ENCODE peak calls at places on chromosomes 12 and 14, in seven cellular contexts. D is uterus, F is bronchial epithelial cell, J is fibroblast of lung, X is fibroblast of mammary gland, O is left lung, R is progenitor cell of endocrine pancreas. W is an unnamed sample.

GRCh38 chr14:70808023-70808401 is 1.3 kb downstream of the MAP3K9 start:
- DNase-seq in X (no peak), D (no peak), J (peak; percentile 22), F (peak; percentile 58), O (no peak), R (no peak), W (no peak)

GRCh38 chr14:67532998-67533753 is at the start of gene PLEKHH1:
- DNase-seq in X (peak; percentile 61), D (peak; percentile 59), R (peak; percentile 76), O (peak; percentile 93), F (peak; percentile 65), J (peak; percentile 78), W (peak; percentile 88)

GRCh38 chr12:103858953-103859601 is 18.0 kb upstream of the NT5DC3 start:
- DNase-seq in R (no peak), J (peak; percentile 99), D (peak; percentile 84), O (no peak), F (peak; percentile 99), X (peak; percentile 94), W (no peak)

GRCh38 chr14:68886109-68886434 is 93.0 kb downstream of the ACTN1 start:
- DNase-seq in J (no peak), D (no peak), X (no peak), O (no peak), F (no peak), R (no peak), W (no peak)

GRCh38 chr14:68603682-68604360 is 189.0 kb downstream of the ZFP36L1 start:
- DNase-seq in O (no peak), J (no peak), X (no peak), D (no peak), R (no peak), F (no peak), W (no peak)

GRCh38 chr14:69637503-69638030 is 26.2 kb downstream of the SUSD6 start:
- DNase-seq in D (no peak), X (no peak), R (no peak), O (no peak), F (no peak), J (no peak), W (peak; percentile 97)

GRCh38 chr14:34596891-34597290 is 33.1 kb downstream of the SNX6 start:
- DNase-seq in R (no peak), O (no peak), F (no peak), X (no peak), J (no peak), D (no peak), W (peak; percentile 14)

GRCh38 chr12:121934318-121934682 is 15.9 kb downstream of the CFAP251 start:
- DNase-seq in J (no peak), D (no peak), O (no peak), F (no peak), X (no peak), R (no peak), W (no peak)

GRCh38 chr12:20578142-20578541 is 117.0 kb upstream of the SLCO1C1 start:
- DNase-seq in O (no peak), D (no peak), J (no peak), R (no peak), F (no peak), X (no peak), W (no peak)

GRCh38 chr12:113142886-113143329 is 6.6 kb upstream of the CFAP73 start:
- DNase-seq in O (no peak), X (no peak), J (no peak), F (no peak), D (no peak), R (no peak), W (no peak)

GRCh38 chr14:72024043-72024407 is 91.8 kb downstream of the RGS6 start:
- DNase-seq in R (no peak), F (peak; percentile 35), X (peak; percentile 35), O (no peak), D (no peak), J (peak; percentile 8), W (no peak)

GRCh38 chr14:70954068-70954467 is 46.8 kb downstream of the PCNX1 start:
- DNase-seq in R (no peak), J (no peak), D (no peak), O (no peak), F (no peak), X (no peak), W (no peak)

GRCh38 chr14:76775695-76776305 is 14.5 kb downstream of the VASH1 start:
- DNase-seq in D (peak; percentile 16), R (no peak), F (no peak), J (no peak), O (no peak), X (no peak), W (no peak)

GRCh38 chr14:22982013-22982476 is 306 bp downstream of the AJUBA start:
- DNase-seq in J (no peak), F (no peak), R (no peak), D (no peak), X (no peak), O (no peak), W (peak; percentile 29)

GRCh38 chr14:97013878-97014277 is 216.7 kb downstream of the VRK1 start:
- DNase-seq in D (no peak), X (no peak), O (no peak), R (no peak), J (no peak), F (no peak), W (no peak)

GRCh38 chr14:97005908-97006307 is 208.7 kb downstream of the VRK1 start:
- DNase-seq in D (no peak), R (no peak), J (no peak), O (no peak), F (no peak), X (no peak), W (no peak)

DNA sequence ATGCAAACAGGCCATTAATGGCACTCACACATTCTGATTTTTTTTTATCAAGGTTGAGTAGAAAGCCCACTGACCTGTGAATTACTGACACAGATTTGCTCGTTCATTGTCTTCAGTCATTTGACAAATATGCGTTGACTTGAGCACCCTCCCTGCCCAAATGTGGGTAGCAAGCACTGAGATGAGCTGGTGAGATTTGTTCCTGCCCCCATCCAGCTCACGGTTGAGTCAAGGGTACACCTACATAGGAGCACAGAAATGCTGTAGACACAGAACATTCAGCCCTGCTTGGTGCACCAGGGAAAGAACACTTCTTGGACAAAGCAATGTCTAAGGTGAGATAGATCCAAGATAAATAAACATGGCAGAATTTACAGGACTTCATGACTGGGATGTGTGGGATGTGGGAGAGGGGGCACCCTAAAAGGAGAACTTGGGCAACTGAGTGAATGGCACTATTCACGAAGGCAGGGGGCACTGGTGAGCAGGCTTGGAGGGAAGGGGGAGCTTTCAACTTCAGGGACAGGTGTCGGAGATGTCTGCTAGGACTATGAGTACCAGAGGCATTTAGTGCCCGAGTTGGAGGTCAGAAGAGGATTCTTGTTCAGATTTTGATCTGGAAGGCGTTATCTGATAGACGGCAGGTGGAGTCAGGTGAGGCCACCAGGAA is 213.4 kb downstream of the VRK1 start:
- DNase-seq in R (no peak), J (no peak), O (no peak), X (no peak), D (no peak), F (no peak), W (no peak)
- TF ChIP-seq CTCF in R (peak; percentile 25), J (no peak), O (no peak), X (no peak), D (no peak), F (no peak), W (no peak)

GRCh38 chr12:21992823-21993222 is 51.6 kb upstream of the ABCC9 start:
- DNase-seq in X (peak; percentile 15), R (no peak), O (no peak), F (no peak), J (no peak), D (no peak), W (no peak)

GRCh38 chr12:21987786-21988185 is 46.6 kb upstream of the ABCC9 start:
- DNase-seq in D (no peak), F (no peak), J (no peak), R (no peak), X (no peak), O (no peak), W (no peak)

GRCh38 chr12:21988619-21989018 is 47.4 kb upstream of the ABCC9 start:
- DNase-seq in D (no peak), F (no peak), R (no peak), J (no peak), O (no peak), X (no peak), W (no peak)

GRCh38 chr12:21991526-21991925 is 50.3 kb upstream of the ABCC9 start:
- DNase-seq in X (no peak), O (no peak), F (no peak), D (no peak), J (no peak), R (no peak), W (no peak)

DNA sequence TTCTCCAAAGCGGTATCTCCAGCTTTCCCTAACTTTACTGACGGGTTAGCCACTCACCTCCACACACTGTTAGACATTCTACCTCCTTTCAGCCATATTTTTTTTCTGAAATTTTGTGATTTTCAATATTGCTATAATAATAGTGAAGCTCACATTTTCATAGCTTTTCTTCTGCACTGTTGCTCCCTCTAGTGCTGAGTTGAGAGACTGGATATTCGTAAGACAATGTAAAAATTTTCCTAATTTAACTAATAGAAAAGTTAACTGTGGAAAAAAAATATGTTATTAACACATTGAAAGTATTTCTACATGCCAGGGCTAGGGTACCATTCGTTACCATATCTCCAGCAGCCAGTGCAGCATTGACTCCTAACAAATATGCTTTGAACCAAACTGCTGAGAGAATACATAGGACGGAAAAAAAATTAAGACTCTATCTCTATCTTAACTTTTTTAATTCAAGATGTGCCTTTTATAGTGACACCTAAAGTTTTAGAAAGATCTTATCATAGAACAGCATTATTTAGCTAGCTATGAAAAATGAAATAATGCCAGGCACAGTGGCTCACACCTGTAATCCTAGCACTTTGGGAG is 48.7 kb upstream of the ABCC9 start:
- DNase-seq in X (peak; percentile 62), D (no peak), R (no peak), J (peak; percentile 25), O (no peak), F (peak; percentile 46), W (no peak)
- TF ChIP-seq CTCF in X (peak; percentile 64), D (peak; percentile 73), R (peak; percentile 75), J (peak; percentile 64), O (peak; percentile 33), F (peak; percentile 35), W (peak; percentile 58)

GRCh38 chr12:865614-866013 is 83.9 kb downstream of the RAD52 start:
- DNase-seq in O (no peak), R (no peak), D (no peak), F (no peak), X (no peak), J (no peak), W (no peak)

GRCh38 chr12:873954-874353 is 75.5 kb downstream of the RAD52 start:
- DNase-seq in F (peak; percentile 68), J (no peak), D (no peak), R (no peak), X (peak; percentile 22), O (no peak), W (no peak)

GRCh38 chr12:870378-870777 is 79.1 kb downstream of the RAD52 start:
- DNase-seq in D (no peak), O (no peak), R (no peak), X (no peak), F (no peak), J (no peak), W (no peak)

GRCh38 chr12:867905-868304 is 81.6 kb downstream of the RAD52 start:
- DNase-seq in R (no peak), X (no peak), D (no peak), J (no peak), F (no peak), O (no peak), W (no peak)

GRCh38 chr12:868722-869121 is 80.8 kb downstream of the RAD52 start:
- DNase-seq in F (no peak), J (no peak), O (no peak), D (no peak), X (no peak), R (no peak), W (no peak)
- TF ChIP-seq CTCF in F (no peak), J (peak; percentile 13), O (no peak), D (no peak), X (peak; percentile 10), R (peak; percentile 37), W (no peak)

GRCh38 chr12:49389092-49389703 is 21.9 kb downstream of the SPATS2 start:
- DNase-seq in J (no peak), R (no peak), D (no peak), X (no peak), O (peak; percentile 81), F (no peak), W (no peak)
- TF ChIP-seq CTCF in J (no peak), R (peak; percentile 9), D (no peak), X (no peak), O (no peak), F (no peak), W (no peak)

W was measured in right lobe of liver.